ENCODE peak calls at places on chromosomes 4 and X, in six cellular contexts. Q, R, N, S, A and B are unnamed samples.

GRCh38 chr4:7539659-7540058 is 104.9 kb upstream of the PSAPL1 start:
- DNase-seq in A (no peak), R (no peak), N (no peak), S (no peak), Q (peak; percentile 8), B (no peak)

GRCh38 chr4:101693842-101694398 is 96.6 kb upstream of the BANK1 start:
- DNase-seq in S (no peak), A (peak; percentile 29), R (no peak), N (no peak), Q (peak; percentile 41), B (peak; percentile 48)

GRCh38 chrX:68822641-68823410 is 6.0 kb upstream of the EFNB1 start:
- DNase-seq in R (no peak), A (no peak), N (no peak), Q (no peak), S (peak; percentile 46), B (peak; percentile 18)

GRCh38 chr4:124230268-124230667 is 482.3 kb downstream of the ANKRD50 start:
- DNase-seq in N (no peak), A (no peak), S (no peak), R (no peak), Q (no peak), B (no peak)

GRCh38 chrX:84469226-84469625 is 33.0 kb downstream of the HDX start:
- DNase-seq in R (no peak), Q (no peak), A (no peak), S (no peak), N (no peak), B (peak; percentile 19)

GRCh38 chr4:75009138-75009537 is 76.2 kb downstream of the PARM1 start:
- DNase-seq in R (no peak), S (no peak), Q (no peak), A (no peak), N (no peak), B (no peak)

GRCh38 chr4:26197018-26197779 is 123.6 kb upstream of the RBPJ start:
- DNase-seq in S (no peak), Q (no peak), N (no peak), A (no peak), R (peak; percentile 66), B (no peak)

GRCh38 chrX:1596676-1597344 is 5.4 kb downstream of the AKAP17A start:
- DNase-seq in S (no peak), A (no peak), R (no peak), Q (no peak), N (peak; percentile 40), B (no peak)

GRCh38 chr4:112521123-112522116 is 5.4 kb upstream of the NEUROG2 start:
- DNase-seq in S (no peak), R (no peak), A (no peak), Q (no peak), N (no peak), B (no peak)

GRCh38 chrX:112197845-112198244 is 115.3 kb upstream of the TRPC5 start:
- DNase-seq in A (no peak), Q (no peak), R (no peak), N (no peak), S (no peak), B (no peak)

GRCh38 chr4:88280228-88280795 is 4.0 kb downstream of the PPM1K start:
- DNase-seq in N (no peak), S (no peak), R (no peak), Q (no peak), A (no peak), B (no peak)

GRCh38 chr4:177371452-177371851 is 61.8 kb downstream of the NEIL3 start:
- DNase-seq in S (no peak), N (no peak), Q (no peak), R (no peak), A (no peak), B (no peak)

GRCh38 chr4:38396845-38397547 is 267.0 kb upstream of the KLF3 start:
- DNase-seq in A (no peak), Q (no peak), S (no peak), N (no peak), R (no peak), B (no peak)

GRCh38 chrX:138710866-138711331 is 618 bp downstream of the FGF13 start:
- DNase-seq in R (peak; percentile 42), Q (no peak), N (peak; percentile 46), A (no peak), S (peak; percentile 29), B (no peak)

GRCh38 chrX:153878969-153879653 is 6.9 kb downstream of the L1CAM start:
- DNase-seq in R (no peak), S (no peak), A (no peak), Q (no peak), N (no peak), B (no peak)